ENCODE peak calls at places on chromosome 6, in six cellular contexts. U, G, V, E, A and R are unnamed samples.
A peak's percentile ranks its signal among the peaks of the same experiment; 100 is the strongest.

GRCh38 chr6:15368873-15369272 is 123.0 kb downstream of the JARID2 start:
- DNase-seq in U (no peak), G (no peak), V (no peak), E (no peak), A (no peak), R (no peak)

GRCh38 chr6:152312434-152312833 is 324.7 kb downstream of the SYNE1 start:
- DNase-seq in U (no peak), G (no peak), V (no peak), E (no peak), A (no peak), R (no peak)

GRCh38 chr6:12528581-12529363 is 187.8 kb upstream of the PHACTR1 start:
- DNase-seq in U (no peak), G (no peak), V (no peak), E (no peak), A (peak; percentile 20), R (no peak)

GRCh38 chr6:117272032-117272866 is 6.9 kb downstream of the VGLL2 start:
- DNase-seq in U (no peak), G (no peak), V (no peak), E (no peak), A (no peak), R (peak; percentile 66)

GRCh38 chr6:37313698-37314097 is 40.1 kb upstream of the RNF8 start:
- DNase-seq in U (no peak), G (no peak), V (no peak), E (no peak), A (no peak), R (no peak)

GRCh38 chr6:21355638-21356037 is 237.9 kb upstream of the SOX4 start:
- DNase-seq in U (no peak), G (no peak), V (no peak), E (no peak), A (no peak), R (no peak)

GRCh38 chr6:37192669-37193068 is 22.7 kb downstream of the PIM1 start:
- DNase-seq in U (no peak), G (no peak), V (no peak), E (no peak), A (no peak), R (no peak)

GRCh38 chr6:91781946-91782345 is 1195.1 kb upstream of the MAP3K7 start:
- DNase-seq in U (no peak), G (no peak), V (no peak), E (no peak), A (no peak), R (peak; percentile 96)

GRCh38 chr6:39295538-39295937 is 18.7 kb downstream of the KCNK17 start:
- DNase-seq in U (no peak), G (no peak), V (no peak), E (no peak), A (no peak), R (peak; percentile 34)

GRCh38 chr6:163672710-163673109 is 258.2 kb downstream of the QKI start:
- DNase-seq in U (no peak), G (no peak), V (no peak), E (no peak), A (no peak), R (no peak)

GRCh38 chr6:18654821-18655220 is 267.7 kb downstream of the RNF144B start:
- DNase-seq in U (no peak), G (no peak), V (no peak), E (no peak), A (no peak), R (no peak)

GRCh38 chr6:41413250-41413649 is 77.8 kb downstream of the NCR2 start:
- DNase-seq in U (no peak), G (no peak), V (no peak), E (no peak), A (no peak), R (no peak)

GRCh38 chr6:11389977-11390376 is 147.6 kb upstream of the TMEM170B start:
- DNase-seq in U (no peak), G (no peak), V (no peak), E (no peak), A (peak; percentile 43), R (no peak)

GRCh38 chr6:71473908-71474307 is 185.3 kb downstream of the OGFRL1 start:
- DNase-seq in U (no peak), G (no peak), V (no peak), E (no peak), A (peak; percentile 70), R (peak; percentile 21)

GRCh38 chr6:16769986-16770376 is 8.7 kb upstream of the ATXN1 start:
- DNase-seq in U (no peak), G (no peak), V (no peak), E (no peak), A (no peak), R (no peak)

GRCh38 chr6:147077251-147077650 is 127.0 kb upstream of the STXBP5 start:
- DNase-seq in U (no peak), G (no peak), V (no peak), E (no peak), A (no peak), R (no peak)

GRCh38 chr6:130908188-130908587 is 81.0 kb downstream of the SMLR1 start:
- DNase-seq in U (no peak), G (no peak), V (no peak), E (no peak), A (no peak), R (no peak)

GRCh38 chr6:40997256-40997957 is 41.6 kb downstream of the UNC5CL start:
- DNase-seq in U (peak; percentile 29), G (peak; percentile 23), V (no peak), E (no peak), A (no peak), R (peak; percentile 16)

GRCh38 chr6:26394289-26394688 is 7.8 kb upstream of the BTN3A1 start:
- DNase-seq in U (no peak), G (no peak), V (no peak), E (no peak), A (no peak), R (peak; percentile 43)

GRCh38 chr6:123803862-123804681 is at the start of gene NKAIN2:
- DNase-seq in U (peak; percentile 76), G (no peak), V (no peak), E (no peak), A (peak; percentile 27), R (peak; percentile 12)

GRCh38 chr6:147479857-147480256 is 28.6 kb upstream of the SAMD5 start:
- DNase-seq in U (no peak), G (no peak), V (no peak), E (no peak), A (no peak), R (no peak)

GRCh38 chr6:141464490-141464889 is 668.2 kb upstream of the GJE1 start:
- DNase-seq in U (no peak), G (no peak), V (no peak), E (peak; percentile 56), A (peak; percentile 30), R (peak; percentile 15)

GRCh38 chr6:48111575-48111974 is 578 bp upstream of the PTCHD4 start:
- DNase-seq in U (no peak), G (no peak), V (no peak), E (no peak), A (no peak), R (no peak)

GRCh38 chr6:130937942-130938604 is 110.9 kb downstream of the SMLR1 start:
- DNase-seq in U (peak; percentile 47), G (no peak), V (no peak), E (no peak), A (no peak), R (no peak)

GRCh38 chr6:40791004-40791403 is 203.8 kb upstream of the LRFN2 start:
- DNase-seq in U (no peak), G (no peak), V (no peak), E (no peak), A (no peak), R (no peak)

GRCh38 chr6:224350-224749 is 67.9 kb upstream of the DUSP22 start:
- DNase-seq in U (no peak), G (no peak), V (no peak), E (no peak), A (no peak), R (no peak)
- H3K4me1 ChIP-seq in U (no peaks in the 10 kb centered on the region), G (no peaks in the 10 kb centered on the region), V (peaks cover 10% of the 10 kb centered on the region), E (peaks cover 26% of the 10 kb centered on the region), A (no peaks in the 10 kb centered on the region), R (no peaks in the 10 kb centered on the region)

GRCh38 chr6:160430203-160430602 is 82.0 kb downstream of the SLC22A3 start:
- DNase-seq in U (peak; percentile 32), G (no peak), V (no peak), E (no peak), A (peak; percentile 31), R (no peak)

GRCh38 chr6:160430741-160431140 is 82.6 kb downstream of the SLC22A3 start:
- DNase-seq in U (peak; percentile 72), G (peak; percentile 65), V (no peak), E (no peak), A (peak; percentile 28), R (no peak)

GRCh38 chr6:160428818-160429744 is 80.9 kb downstream of the SLC22A3 start:
- DNase-seq in U (no peak), G (no peak), V (no peak), E (no peak), A (peak; percentile 29), R (peak; percentile 51)

GRCh38 chr6:160431791-160432404 is 83.7 kb downstream of the SLC22A3 start:
- DNase-seq in U (peak; percentile 55), G (no peak), V (no peak), E (no peak), A (no peak), R (no peak)

DNA sequence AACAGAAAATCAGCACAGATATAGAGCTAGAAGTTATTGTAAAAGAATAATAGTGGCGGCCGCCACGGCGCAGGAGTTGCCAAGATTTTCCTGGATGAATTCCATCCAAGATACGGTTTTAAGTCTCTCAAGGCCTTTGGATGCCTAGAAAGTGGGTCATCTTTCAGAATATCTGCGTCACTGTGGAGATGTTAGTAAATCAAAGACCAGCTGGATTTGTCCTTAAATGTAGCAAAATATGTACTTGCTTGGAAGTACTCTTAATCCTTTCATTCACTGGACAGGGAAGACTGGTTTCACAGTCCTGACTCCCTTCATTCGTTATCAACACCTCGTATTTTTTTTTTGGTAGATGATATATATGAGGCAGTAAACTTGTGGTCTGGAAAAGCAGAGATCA is 83.1 kb downstream of the SLC22A3 start:
- DNase-seq in U (peak; percentile 87), G (peak; percentile 78), V (no peak), E (no peak), A (peak; percentile 54), R (peak; percentile 61)
- H3K4me1 ChIP-seq in U (peaks cover 58% of the 10 kb centered on the region), G (peaks cover 27% of the 10 kb centered on the region), V (peaks cover 5% of the 10 kb centered on the region), E (no peaks in the 10 kb centered on the region), A (peaks cover 13% of the 10 kb centered on the region), R (peaks cover 33% of the 10 kb centered on the region)

GRCh38 chr6:6834356-6835342 is 246.1 kb downstream of the LY86 start:
- DNase-seq in U (no peak), G (no peak), V (no peak), E (peak; percentile 7), A (peak; percentile 45), R (peak; percentile 14)
- H3K4me1 ChIP-seq in U (no peaks in the 10 kb centered on the region), G (no peaks in the 10 kb centered on the region), V (no peaks in the 10 kb centered on the region), E (no peaks in the 10 kb centered on the region), A (no peaks in the 10 kb centered on the region), R (no peaks in the 10 kb centered on the region)

DNA sequence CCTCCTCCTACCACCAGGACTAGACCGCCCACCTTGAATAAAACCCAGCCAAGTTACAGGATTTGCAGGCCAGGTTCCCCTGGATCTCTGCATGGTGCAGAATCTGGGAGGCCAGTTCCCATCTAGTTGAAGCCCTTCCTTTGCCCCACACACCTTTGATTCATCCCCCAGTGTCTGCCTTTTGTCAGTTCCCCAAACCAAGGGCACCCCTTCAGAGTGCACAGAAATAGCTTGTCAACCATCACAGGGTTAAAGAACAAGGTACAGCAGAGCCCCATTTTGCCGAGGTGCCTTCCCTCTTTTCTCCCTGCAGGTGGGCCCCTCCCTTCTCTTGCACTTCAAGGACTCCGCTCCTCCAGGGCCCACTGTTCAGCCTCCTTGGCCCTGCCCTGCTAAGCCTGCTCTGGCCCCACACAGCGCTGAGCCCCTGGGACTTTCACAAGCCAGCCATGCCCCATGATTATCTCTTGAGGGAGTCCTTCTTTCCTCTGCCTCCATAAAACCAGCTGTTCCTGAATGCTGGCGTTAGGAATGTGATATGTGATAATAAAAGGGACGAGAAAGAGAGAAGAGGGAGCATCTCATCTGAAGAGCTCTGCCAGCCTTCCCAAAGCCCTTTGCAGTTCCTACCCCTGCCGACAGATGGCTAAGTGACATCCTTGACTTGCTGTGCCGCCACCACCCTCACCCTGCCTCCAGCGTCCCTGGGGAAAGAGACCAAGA is 280.3 kb downstream of the CDC5L start:
- DNase-seq in U (peak; percentile 63), G (no peak), V (no peak), E (peak; percentile 21), A (no peak), R (peak; percentile 98)
- H3K4me1 ChIP-seq in U (no peaks in the 10 kb centered on the region), G (peaks cover 5% of the 10 kb centered on the region), V (no peaks in the 10 kb centered on the region), E (no peaks in the 10 kb centered on the region), A (no peaks in the 10 kb centered on the region), R (peaks cover 80% of the 10 kb centered on the region)